ENCODE peak calls at places on chromosomes 16 and 17, in four cellular contexts. H is HepG2, G is H1, R is GM12878. F is an unnamed sample.

GRCh38 chr16:35908942-35909341 is 2449.5 kb downstream of the TP53TG3F start:
- DNase-seq in R (no peak), H (no peak), G (no peak), F (peak)

GRCh38 chr17:10151667-10152496 is 46.5 kb downstream of the GAS7 start:
- DNase-seq in R (no peak), G (no peak), H (no peak), F (no peak)

GRCh38 chr16:65119905-65120341 is 1.9 kb downstream of the CDH11 start:
- DNase-seq in G (no peak), H (no peak), R (no peak), F (no peak)

GRCh38 chr16:9090101-9090959 is 1.1 kb upstream of the HAPSTR1 start:
- DNase-seq in R (no peak), G (peak), H (no peak), F (peak)

GRCh38 chr17:8225813-8226535 is 15.6 kb upstream of the AURKB start:
- DNase-seq in H (no peak), R (peak), G (peak), F (no peak)

GRCh38 chr17:26962255-26963162 is 331.4 kb upstream of the WSB1 start:
- DNase-seq in H (no peak), G (no peak), R (no peak), F (peak)

GRCh38 chr17:57946798-57947358 is 8.3 kb downstream of the CUEDC1 start:
- DNase-seq in G (no peak), H (peak), R (peak), F (no peak)

GRCh38 chr17:63458478-63458877 is 12.4 kb upstream of the CYB561 start:
- DNase-seq in H (no peak), R (no peak), G (no peak), F (no peak)

GRCh38 chr16:85652431-85653221 is 36.1 kb downstream of the GINS2 start:
- DNase-seq in R (no peak), G (no peak), H (peak), F (no peak)

GRCh38 chr17:54408741-54409140 is 491.9 kb upstream of the TOM1L1 start:
- DNase-seq in G (no peak), H (no peak), R (no peak), F (no peak)

GRCh38 chr17:68527314-68527713 is 15.1 kb downstream of the PRKAR1A start:
- DNase-seq in G (no peak), H (no peak), R (no peak), F (no peak)

GRCh38 chr17:73334771-73335513 is 23.1 kb upstream of the CDC42EP4 start:
- DNase-seq in H (no peak), R (no peak), G (no peak), F (no peak)

GRCh38 chr16:28313587-28313986 is 21.3 kb downstream of the SBK1 start:
- DNase-seq in G (no peak), H (no peak), R (no peak), F (no peak)

GRCh38 chr17:79104898-79105600 is 30.4 kb downstream of the ENGASE start:
- DNase-seq in H (no peak), G (no peak), R (no peak), F (no peak)
- TF ChIP-seq SUZ12 in H (no peak), G (no peak), R (no peak), F (no peak)

GRCh38 chr17:16440814-16441629 is 25.7 kb downstream of the TRPV2 start:
- DNase-seq in G (no peak), R (no peak), H (no peak), F (no peak)
- H3K9ac ChIP-seq in G (peak), R (peak), H (peak), F (peak)

DNA sequence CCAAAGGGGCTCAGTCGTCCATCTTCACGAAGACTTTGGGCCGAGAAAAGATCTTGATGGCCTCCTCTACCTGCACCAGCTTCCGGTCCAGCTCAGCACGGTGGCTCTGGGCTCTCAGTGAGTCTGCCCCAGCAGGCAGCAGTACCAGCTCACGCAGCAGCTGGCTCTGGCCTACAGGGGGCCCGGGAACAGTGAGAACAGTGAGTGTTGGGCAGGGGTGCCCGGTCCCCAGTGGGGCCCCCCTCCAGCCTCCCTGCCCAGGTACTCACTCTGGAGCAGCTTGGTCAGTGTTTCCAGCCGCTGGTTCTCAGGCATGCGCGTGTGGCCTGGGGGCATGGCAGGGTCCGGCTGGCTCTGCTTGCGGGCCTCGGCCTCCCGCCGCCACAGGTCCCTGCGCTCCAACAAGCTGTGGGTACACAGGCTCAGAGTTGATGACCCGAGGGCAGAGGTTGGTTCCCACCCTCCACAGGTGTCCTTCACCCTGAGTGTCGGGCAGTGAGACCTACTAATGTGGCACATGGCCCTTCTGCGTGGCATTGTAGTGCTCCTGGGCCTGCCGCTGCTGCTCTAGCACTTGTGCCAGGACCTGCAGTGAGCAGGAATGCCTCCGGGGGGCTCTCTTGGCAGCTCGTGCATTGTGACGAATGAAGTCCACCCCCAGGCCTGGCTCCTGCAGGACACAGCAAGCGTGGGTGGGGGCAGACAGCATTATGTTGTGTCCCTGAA is 2.6 kb downstream of the PARD6A start:
- DNase-seq in G (peak), R (no peak), H (no peak), F (no peak)
- TF ChIP-seq SUZ12 in G (no peak), R (no peak), H (no peak), F (no peak)

GRCh38 chr17:39165844-39166349 is at the start of gene ARL5C:
- DNase-seq in R (no peak), H (no peak), G (no peak), F (no peak)
- H3K9ac ChIP-seq in R (peak), H (no peak), G (no peak), F (peak)

GRCh38 chr16:55367301-55367745 is 43.3 kb downstream of the IRX6 start:
- DNase-seq in R (no peak), G (no peak), H (no peak), F (no peak)
- TF ChIP-seq SUZ12 in R (no peak), G (no peak), H (no peak), F (no peak)

DNA sequence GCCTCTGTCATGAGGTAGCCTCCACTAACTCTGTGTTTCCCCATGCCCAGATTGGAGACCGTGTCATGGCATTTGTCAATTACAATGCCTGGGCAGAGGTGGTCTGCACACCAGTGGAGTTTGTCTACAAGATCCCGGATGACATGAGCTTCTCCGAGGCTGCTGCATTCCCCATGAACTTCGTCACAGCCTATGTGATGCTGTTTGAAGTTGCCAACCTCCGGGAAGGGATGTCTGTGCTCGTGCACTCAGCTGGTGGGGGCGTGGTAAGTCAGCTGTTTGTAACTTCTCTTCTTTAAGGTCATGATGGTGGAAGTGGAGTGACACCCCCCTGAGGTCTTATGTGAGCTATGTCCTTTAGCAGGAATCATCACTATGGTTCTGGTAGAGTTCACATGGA is 36.8 kb downstream of the VAT1L start:
- DNase-seq in R (no peak), G (no peak), H (no peak), F (no peak)
- H3K9ac ChIP-seq in R (no peak), G (no peak), H (no peak), F (no peak)

DNA sequence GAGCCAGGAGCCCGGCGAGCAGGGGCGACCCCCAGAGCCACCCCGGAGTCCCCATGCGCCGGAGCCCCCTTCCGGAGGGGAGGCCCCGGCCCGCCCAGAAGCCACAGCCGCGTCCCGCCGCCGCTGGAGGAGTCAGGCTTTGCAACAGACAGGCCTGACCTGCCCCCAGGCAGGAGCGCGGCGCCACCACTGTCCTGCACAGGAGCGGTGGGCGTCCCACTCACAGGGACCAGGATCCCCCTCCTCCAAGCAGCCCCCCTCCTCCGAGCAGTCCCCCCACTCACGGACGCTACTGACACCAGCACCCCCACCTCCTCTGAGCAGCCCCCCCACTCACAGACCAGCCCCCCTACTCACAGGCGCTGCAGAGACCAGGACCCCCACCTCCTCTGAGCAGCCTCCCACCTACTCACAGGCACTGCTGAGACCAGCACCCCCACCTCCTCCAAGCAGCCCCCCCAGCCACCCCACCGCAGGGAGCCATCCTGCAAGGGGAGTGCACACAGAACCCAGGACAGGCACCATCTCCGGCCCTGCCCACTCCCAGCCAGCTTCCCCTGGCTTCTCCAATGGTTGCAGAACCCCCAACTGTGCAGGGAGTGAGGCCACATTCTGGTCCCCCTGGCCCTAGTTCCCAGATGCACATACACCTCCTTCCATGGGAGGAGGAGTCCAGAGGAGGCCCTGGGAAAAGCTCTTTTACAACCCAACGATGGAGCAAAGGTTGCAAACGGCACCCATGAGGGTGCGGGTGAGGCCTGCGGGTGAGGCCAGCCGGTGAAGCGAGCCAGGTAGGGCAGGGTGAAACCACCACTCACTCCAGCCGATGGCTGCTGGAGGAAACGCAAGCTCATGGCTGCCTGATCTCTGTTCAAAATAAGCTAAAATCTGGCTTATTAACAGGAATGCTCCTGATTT is 69.9 kb downstream of the ABR start:
- DNase-seq in R (no peak), G (peak), H (peak), F (no peak)
- TF ChIP-seq SUZ12 in R (no peak), G (no peak), H (no peak), F (no peak)